ENCODE peak calls at places on chromosomes 3 and 15, in seven cellular contexts. One of them, this sample, is unnamed.

GRCh38 chr3:43043071-43043766 is 62.7 kb downstream of the POMGNT2 start:
- DNase-seq in fibroblast of pulmonary artery: no peak
- DNase-seq in GM13976: no peak
- DNase-seq in keratinocyte: no peak
- DNase-seq in CD4-positive, alpha-beta T cell: no peak
- DNase-seq in GM20000: no peak
- DNase-seq in bronchial epithelial cell: peak
- DNase-seq in this sample: no peak

GRCh38 chr15:45030743-45031142 is 7.7 kb downstream of the SORD start:
- DNase-seq in keratinocyte: no peak
- DNase-seq in CD4-positive, alpha-beta T cell: no peak
- DNase-seq in fibroblast of pulmonary artery: no peak
- DNase-seq in GM13976: no peak
- DNase-seq in GM20000: peak
- DNase-seq in bronchial epithelial cell: no peak
- DNase-seq in this sample: no peak

GRCh38 chr3:59978979-59979378 is 929.2 kb upstream of the CFAP20DC start:
- DNase-seq in GM20000: peak
- DNase-seq in CD4-positive, alpha-beta T cell: no peak
- DNase-seq in fibroblast of pulmonary artery: no peak
- DNase-seq in bronchial epithelial cell: no peak
- DNase-seq in keratinocyte: no peak
- DNase-seq in GM13976: no peak
- DNase-seq in this sample: no peak

GRCh38 chr3:167120828-167121227 is 259.3 kb downstream of the ZBBX start:
- DNase-seq in fibroblast of pulmonary artery: no peak
- DNase-seq in GM13976: no peak
- DNase-seq in bronchial epithelial cell: no peak
- DNase-seq in CD4-positive, alpha-beta T cell: no peak
- DNase-seq in keratinocyte: no peak
- DNase-seq in GM20000: no peak
- DNase-seq in this sample: no peak

GRCh38 chr15:62932436-62932835 is 110.1 kb upstream of the TPM1 start:
- DNase-seq in bronchial epithelial cell: no peak
- DNase-seq in GM13976: no peak
- DNase-seq in GM20000: no peak
- DNase-seq in CD4-positive, alpha-beta T cell: no peak
- DNase-seq in keratinocyte: no peak
- DNase-seq in fibroblast of pulmonary artery: peak
- DNase-seq in this sample: no peak

GRCh38 chr3:150733936-150734794 is 28.8 kb downstream of the SIAH2 start:
- DNase-seq in keratinocyte: peak
- DNase-seq in bronchial epithelial cell: peak
- DNase-seq in GM13976: no peak
- DNase-seq in GM20000: no peak
- DNase-seq in fibroblast of pulmonary artery: peak
- DNase-seq in CD4-positive, alpha-beta T cell: no peak
- DNase-seq in this sample: no peak

GRCh38 chr3:115072265-115073008 is 74.7 kb downstream of the ZBTB20 start:
- DNase-seq in fibroblast of pulmonary artery: peak
- DNase-seq in GM13976: no peak
- DNase-seq in bronchial epithelial cell: peak
- DNase-seq in GM20000: no peak
- DNase-seq in keratinocyte: no peak
- DNase-seq in CD4-positive, alpha-beta T cell: no peak
- DNase-seq in this sample: no peak

GRCh38 chr3:32175607-32176197 is 62.8 kb upstream of the CMTM8 start:
- DNase-seq in CD4-positive, alpha-beta T cell: peak
- DNase-seq in GM13976: peak
- DNase-seq in GM20000: peak
- DNase-seq in bronchial epithelial cell: peak
- DNase-seq in keratinocyte: peak
- DNase-seq in fibroblast of pulmonary artery: peak
- DNase-seq in this sample: no peak

GRCh38 chr3:127452321-127452821 is 138.2 kb downstream of the TPRA1 start:
- DNase-seq in bronchial epithelial cell: no peak
- DNase-seq in keratinocyte: no peak
- DNase-seq in GM13976: no peak
- DNase-seq in fibroblast of pulmonary artery: no peak
- DNase-seq in GM20000: no peak
- DNase-seq in CD4-positive, alpha-beta T cell: no peak
- DNase-seq in this sample: peak

GRCh38 chr15:67241132-67241855 is 13.2 kb downstream of the AAGAB start:
- DNase-seq in keratinocyte: no peak
- DNase-seq in GM13976: peak
- DNase-seq in GM20000: peak
- DNase-seq in fibroblast of pulmonary artery: no peak
- DNase-seq in CD4-positive, alpha-beta T cell: no peak
- DNase-seq in bronchial epithelial cell: no peak
- DNase-seq in this sample: no peak

GRCh38 chr15:97684249-97684648 is 276.3 kb upstream of the ARRDC4 start:
- DNase-seq in GM13976: no peak
- DNase-seq in GM20000: no peak
- DNase-seq in keratinocyte: no peak
- DNase-seq in fibroblast of pulmonary artery: no peak
- DNase-seq in CD4-positive, alpha-beta T cell: no peak
- DNase-seq in bronchial epithelial cell: no peak
- DNase-seq in this sample: no peak

GRCh38 chr3:39941941-39942340 is 132.5 kb downstream of the MYRIP start:
- DNase-seq in GM20000: no peak
- DNase-seq in fibroblast of pulmonary artery: no peak
- DNase-seq in GM13976: no peak
- DNase-seq in bronchial epithelial cell: no peak
- DNase-seq in keratinocyte: no peak
- DNase-seq in CD4-positive, alpha-beta T cell: no peak
- DNase-seq in this sample: no peak

GRCh38 chr15:29528276-29528675 is 258.7 kb upstream of the NSMCE3 start:
- DNase-seq in fibroblast of pulmonary artery: peak
- DNase-seq in bronchial epithelial cell: no peak
- DNase-seq in CD4-positive, alpha-beta T cell: no peak
- DNase-seq in GM13976: no peak
- DNase-seq in keratinocyte: no peak
- DNase-seq in GM20000: no peak
- DNase-seq in this sample: no peak

GRCh38 chr15:26029146-26029545 is 166.0 kb upstream of the ATP10A start:
- DNase-seq in keratinocyte: no peak
- DNase-seq in bronchial epithelial cell: no peak
- DNase-seq in GM20000: no peak
- DNase-seq in fibroblast of pulmonary artery: no peak
- DNase-seq in GM13976: no peak
- DNase-seq in CD4-positive, alpha-beta T cell: no peak
- DNase-seq in this sample: no peak

GRCh38 chr3:18717588-18717987 is 292.4 kb upstream of the SATB1 start:
- DNase-seq in keratinocyte: no peak
- DNase-seq in fibroblast of pulmonary artery: no peak
- DNase-seq in CD4-positive, alpha-beta T cell: no peak
- DNase-seq in GM13976: peak
- DNase-seq in GM20000: peak
- DNase-seq in bronchial epithelial cell: no peak
- DNase-seq in this sample: no peak

GRCh38 chr3:197367081-197367780 is 68.8 kb upstream of the DLG1 start:
- DNase-seq in GM13976: no peak
- DNase-seq in bronchial epithelial cell: peak
- DNase-seq in GM20000: no peak
- DNase-seq in fibroblast of pulmonary artery: no peak
- DNase-seq in CD4-positive, alpha-beta T cell: no peak
- DNase-seq in keratinocyte: peak
- DNase-seq in this sample: no peak

GRCh38 chr3:47622648-47623047 is 44.0 kb upstream of the CSPG5 start:
- DNase-seq in GM20000: no peak
- DNase-seq in fibroblast of pulmonary artery: no peak
- DNase-seq in keratinocyte: no peak
- DNase-seq in CD4-positive, alpha-beta T cell: no peak
- DNase-seq in GM13976: no peak
- DNase-seq in bronchial epithelial cell: no peak
- DNase-seq in this sample: no peak

GRCh38 chr3:150309557-150309956 is 98.5 kb upstream of the TSC22D2 start:
- DNase-seq in GM20000: no peak
- DNase-seq in CD4-positive, alpha-beta T cell: no peak
- DNase-seq in fibroblast of pulmonary artery: peak
- DNase-seq in GM13976: no peak
- DNase-seq in keratinocyte: peak
- DNase-seq in bronchial epithelial cell: peak
- DNase-seq in this sample: no peak

GRCh38 chr3:67073812-67074211 is 75.7 kb downstream of the KBTBD8 start:
- DNase-seq in keratinocyte: no peak
- DNase-seq in fibroblast of pulmonary artery: no peak
- DNase-seq in bronchial epithelial cell: no peak
- DNase-seq in GM13976: no peak
- DNase-seq in GM20000: no peak
- DNase-seq in CD4-positive, alpha-beta T cell: no peak
- DNase-seq in this sample: no peak

GRCh38 chr3:172448661-172449467 is 608 bp upstream of the GHSR start:
- DNase-seq in CD4-positive, alpha-beta T cell: no peak
- DNase-seq in GM20000: no peak
- DNase-seq in bronchial epithelial cell: no peak
- DNase-seq in fibroblast of pulmonary artery: no peak
- DNase-seq in keratinocyte: no peak
- DNase-seq in GM13976: peak
- DNase-seq in this sample: no peak

GRCh38 chr3:27216955-27217552 is 152.1 kb downstream of the NEK10 start:
- DNase-seq in CD4-positive, alpha-beta T cell: no peak
- DNase-seq in bronchial epithelial cell: peak
- DNase-seq in GM20000: no peak
- DNase-seq in keratinocyte: peak
- DNase-seq in fibroblast of pulmonary artery: peak
- DNase-seq in GM13976: no peak
- DNase-seq in this sample: no peak

GRCh38 chr15:62752687-62753517 is 289.6 kb upstream of the TPM1 start:
- DNase-seq in keratinocyte: no peak
- DNase-seq in bronchial epithelial cell: peak
- DNase-seq in GM20000: no peak
- DNase-seq in fibroblast of pulmonary artery: no peak
- DNase-seq in GM13976: no peak
- DNase-seq in CD4-positive, alpha-beta T cell: no peak
- DNase-seq in this sample: no peak

GRCh38 chr3:194900886-194901522 is 215.3 kb downstream of the FAM43A start:
- DNase-seq in CD4-positive, alpha-beta T cell: no peak
- DNase-seq in GM20000: no peak
- DNase-seq in bronchial epithelial cell: peak
- DNase-seq in fibroblast of pulmonary artery: no peak
- DNase-seq in GM13976: no peak
- DNase-seq in keratinocyte: no peak
- DNase-seq in this sample: no peak

GRCh38 chr15:32671339-32672325 is 30.1 kb downstream of the SCG5 start:
- DNase-seq in keratinocyte: no peak
- DNase-seq in CD4-positive, alpha-beta T cell: no peak
- DNase-seq in GM13976: no peak
- DNase-seq in fibroblast of pulmonary artery: no peak
- DNase-seq in bronchial epithelial cell: no peak
- DNase-seq in GM20000: no peak
- DNase-seq in this sample: no peak

GRCh38 chr3:133437391-133438093 is 37.7 kb downstream of the BFSP2 start:
- DNase-seq in GM13976: no peak
- DNase-seq in bronchial epithelial cell: no peak
- DNase-seq in fibroblast of pulmonary artery: peak
- DNase-seq in keratinocyte: no peak
- DNase-seq in GM20000: no peak
- DNase-seq in CD4-positive, alpha-beta T cell: no peak
- DNase-seq in this sample: no peak
- TF ChIP-seq CTCF in GM13976: no peak
- TF ChIP-seq CTCF in bronchial epithelial cell: no peak
- TF ChIP-seq CTCF in fibroblast of pulmonary artery: peak
- TF ChIP-seq CTCF in keratinocyte: peak
- TF ChIP-seq CTCF in GM20000: no peak
- TF ChIP-seq CTCF in CD4-positive, alpha-beta T cell: no peak
- TF ChIP-seq CTCF in this sample: peak

DNA sequence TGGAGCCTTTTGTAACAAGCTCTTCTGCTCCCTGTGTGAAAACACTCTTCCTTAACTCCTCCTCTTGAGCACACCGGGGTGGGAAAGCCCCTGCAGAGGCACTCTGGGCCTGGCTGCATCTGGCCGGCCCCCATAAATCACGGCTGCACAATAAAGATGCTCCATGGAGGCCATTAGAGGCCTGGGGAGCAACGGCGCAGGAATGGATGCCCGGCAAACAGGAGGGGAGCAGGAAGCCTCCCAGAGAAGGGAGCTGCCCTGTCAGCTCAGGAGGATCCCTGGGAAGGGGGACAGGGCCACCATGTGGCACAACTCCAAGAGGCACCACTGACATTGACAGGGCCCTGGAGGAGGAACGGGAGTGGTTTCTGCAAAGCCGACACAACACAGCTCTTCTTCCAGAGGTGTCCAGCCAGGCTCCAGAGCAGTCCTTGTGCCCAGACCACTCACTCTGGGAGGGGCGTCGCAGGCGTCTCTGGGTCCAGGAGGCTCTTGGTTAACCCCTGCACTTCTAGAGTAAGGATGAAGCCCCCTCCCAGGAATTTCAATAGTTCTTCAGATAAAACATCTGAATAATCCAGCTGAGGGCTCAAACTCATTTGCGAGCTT is 509.2 kb upstream of the PPP2R3A start:
- DNase-seq in GM20000: no peak
- DNase-seq in fibroblast of pulmonary artery: no peak
- DNase-seq in bronchial epithelial cell: no peak
- DNase-seq in keratinocyte: no peak
- DNase-seq in GM13976: no peak
- DNase-seq in CD4-positive, alpha-beta T cell: no peak
- DNase-seq in this sample: no peak
- TF ChIP-seq CTCF in GM20000: no peak
- TF ChIP-seq CTCF in fibroblast of pulmonary artery: no peak
- TF ChIP-seq CTCF in bronchial epithelial cell: no peak
- TF ChIP-seq CTCF in keratinocyte: no peak
- TF ChIP-seq CTCF in GM13976: no peak
- TF ChIP-seq CTCF in CD4-positive, alpha-beta T cell: no peak
- TF ChIP-seq CTCF in this sample: no peak

GRCh38 chr3:80676869-80677268 is 909.1 kb upstream of the ROBO1 start:
- DNase-seq in fibroblast of pulmonary artery: peak
- DNase-seq in GM20000: no peak
- DNase-seq in CD4-positive, alpha-beta T cell: no peak
- DNase-seq in keratinocyte: no peak
- DNase-seq in GM13976: no peak
- DNase-seq in bronchial epithelial cell: no peak
- DNase-seq in this sample: no peak
- TF ChIP-seq CTCF in fibroblast of pulmonary artery: no peak
- TF ChIP-seq CTCF in GM20000: no peak
- TF ChIP-seq CTCF in CD4-positive, alpha-beta T cell: no peak
- TF ChIP-seq CTCF in keratinocyte: no peak
- TF ChIP-seq CTCF in GM13976: no peak
- TF ChIP-seq CTCF in bronchial epithelial cell: no peak
- TF ChIP-seq CTCF in this sample: no peak

DNA sequence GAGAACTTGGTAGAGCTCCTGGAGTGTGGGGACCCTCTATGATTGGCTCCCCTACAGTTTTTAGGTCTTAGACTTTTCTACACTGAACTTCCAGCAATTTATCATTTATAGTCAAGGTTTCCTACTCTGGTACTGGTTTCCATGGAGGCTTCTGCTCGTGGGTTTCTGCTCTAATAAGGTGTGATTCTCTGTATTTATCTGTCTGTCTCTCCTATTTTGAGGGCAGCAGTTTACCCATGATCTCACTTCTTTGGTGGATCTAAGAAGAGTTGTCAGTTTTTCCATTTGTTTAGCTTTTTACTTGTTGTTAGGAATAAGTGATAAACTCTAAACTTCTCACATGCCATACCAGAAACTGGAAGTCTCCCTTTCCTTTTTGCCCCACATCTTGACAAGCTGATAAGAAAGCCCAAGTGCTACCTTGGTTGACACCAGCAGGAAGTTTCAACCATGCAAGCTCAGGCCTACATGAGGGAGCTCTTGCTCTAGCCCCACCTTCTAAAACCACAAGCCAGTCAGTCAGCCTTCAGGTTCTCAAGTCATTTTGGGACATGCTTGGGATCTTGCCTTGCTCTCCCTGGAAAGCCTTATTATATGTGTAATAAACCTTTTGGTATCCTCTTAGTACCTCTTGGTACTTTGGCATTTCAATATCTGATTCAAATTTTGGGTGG is 10.0 kb downstream of the TIMMDC1 start:
- DNase-seq in keratinocyte: no peak
- DNase-seq in bronchial epithelial cell: no peak
- DNase-seq in fibroblast of pulmonary artery: no peak
- DNase-seq in GM13976: peak
- DNase-seq in GM20000: peak
- DNase-seq in CD4-positive, alpha-beta T cell: no peak
- DNase-seq in this sample: no peak
- TF ChIP-seq CTCF in keratinocyte: no peak
- TF ChIP-seq CTCF in bronchial epithelial cell: no peak
- TF ChIP-seq CTCF in fibroblast of pulmonary artery: no peak
- TF ChIP-seq CTCF in GM13976: no peak
- TF ChIP-seq CTCF in GM20000: no peak
- TF ChIP-seq CTCF in CD4-positive, alpha-beta T cell: no peak
- TF ChIP-seq CTCF in this sample: no peak

This sample was measured in CD14-positive monocyte.